ENCODE peak calls at places on chromosome 14, in seven cellular contexts. X is ascending aorta; P is A549; F is cardiac muscle cell; H is neural progenitor cell; C is CD8-positive, alpha-beta memory T cell; Z is mesendoderm. M is an unnamed sample.

GRCh38 chr14:94388027-94388895 is at the start of gene SERPINA1:
- DNase-seq in P (no peak), C (no peak), H (no peak), X (no peak), F (no peak), Z (no peak), M (peak; percentile 70)

GRCh38 chr14:24817638-24818053 is 183.7 kb upstream of the GZMB start:
- DNase-seq in H (peak; percentile 25), F (peak; percentile 64), X (no peak), C (no peak), P (peak; percentile 24), Z (peak; percentile 45), M (no peak)

GRCh38 chr14:106039400-106039799 is 513.0 kb downstream of the TMEM121 start:
- DNase-seq in C (peak; percentile 15), X (no peak), Z (no peak), H (no peak), P (peak; percentile 43), F (no peak), M (peak; percentile 65)

GRCh38 chr14:29339491-29339890 is 572.9 kb downstream of the FOXG1 start:
- DNase-seq in F (no peak), P (no peak), C (no peak), Z (no peak), X (no peak), H (no peak), M (no peak)

GRCh38 chr14:77478796-77479195 is 19.8 kb downstream of the ISM2 start:
- DNase-seq in C (no peak), H (no peak), X (no peak), F (no peak), Z (no peak), P (no peak), M (no peak)

GRCh38 chr14:90795744-90796143 is 20.5 kb downstream of the TTC7B start:
- DNase-seq in Z (no peak), H (no peak), X (no peak), C (no peak), P (peak; percentile 31), F (peak; percentile 74), M (no peak)

GRCh38 chr14:22427771-22428228 is 161.2 kb downstream of the DAD1 start:
- DNase-seq in X (no peak), F (peak; percentile 95), P (peak; percentile 14), Z (peak; percentile 36), H (peak; percentile 17), C (no peak), M (peak; percentile 54)

GRCh38 chr14:28412076-28412475 is 354.5 kb upstream of the FOXG1 start:
- DNase-seq in H (no peak), C (no peak), P (no peak), X (no peak), Z (no peak), F (peak; percentile 63), M (no peak)

GRCh38 chr14:24100197-24100981 is 6.3 kb downstream of the PCK2 start:
- DNase-seq in P (no peak), F (no peak), Z (no peak), H (no peak), C (no peak), X (no peak), M (no peak)

GRCh38 chr14:68792022-68792829 is 641 bp downstream of the ZFP36L1 start:
- DNase-seq in X (peak; percentile 68), P (peak; percentile 38), C (no peak), H (peak; percentile 35), F (no peak), Z (peak; percentile 60), M (no peak)

GRCh38 chr14:106564058-106564643 is 1037.8 kb downstream of the TMEM121 start:
- DNase-seq in Z (peak; percentile 3), P (peak; percentile 41), X (no peak), C (peak; percentile 45), F (no peak), H (peak; percentile 1), M (peak; percentile 57)

GRCh38 chr14:99737451-99737951 is 53.4 kb downstream of the CYP46A1 start:
- DNase-seq in X (no peak), Z (no peak), H (no peak), F (no peak), C (no peak), P (peak; percentile 64), M (peak; percentile 81)

GRCh38 chr14:99737956-99738667 is 54.0 kb downstream of the CYP46A1 start:
- DNase-seq in H (no peak), C (no peak), Z (no peak), X (no peak), P (no peak), F (no peak), M (peak; percentile 46)

GRCh38 chr14:99735189-99736135 is 51.4 kb downstream of the CYP46A1 start:
- DNase-seq in P (no peak), F (no peak), H (no peak), C (no peak), Z (no peak), X (peak; percentile 57), M (peak; percentile 24)

GRCh38 chr14:99734406-99735051 is 50.4 kb downstream of the CYP46A1 start:
- DNase-seq in Z (no peak), H (no peak), C (no peak), X (peak; percentile 61), P (no peak), F (no peak), M (peak; percentile 44)

GRCh38 chr14:99736600-99737371 is 52.7 kb downstream of the CYP46A1 start:
- DNase-seq in H (no peak), P (no peak), Z (no peak), X (no peak), C (no peak), F (no peak), M (peak; percentile 51)
- H3K4me1 ChIP-seq in H (no peaks in the 10 kb centered on the region), P (peaks cover 14% of the 10 kb centered on the region), Z (no peaks in the 10 kb centered on the region), X (peaks cover 19% of the 10 kb centered on the region), C (no peaks in the 10 kb centered on the region), F (peaks cover 25% of the 10 kb centered on the region), M (peaks cover 55% of the 10 kb centered on the region)

GRCh38 chr14:50001999-50002925 is 109.4 kb downstream of the ARF6 start:
- DNase-seq in P (no peak), Z (no peak), H (no peak), C (peak; percentile 70), F (no peak), X (no peak), M (peak; percentile 56)
- H3K4me1 ChIP-seq in P (peaks cover 59% of the 10 kb centered on the region), Z (peaks cover 27% of the 10 kb centered on the region), H (peaks cover 10% of the 10 kb centered on the region), C (peaks cover 61% of the 10 kb centered on the region), F (peaks cover 35% of the 10 kb centered on the region), X (peaks cover 52% of the 10 kb centered on the region), M (peaks cover 53% of the 10 kb centered on the region)

DNA sequence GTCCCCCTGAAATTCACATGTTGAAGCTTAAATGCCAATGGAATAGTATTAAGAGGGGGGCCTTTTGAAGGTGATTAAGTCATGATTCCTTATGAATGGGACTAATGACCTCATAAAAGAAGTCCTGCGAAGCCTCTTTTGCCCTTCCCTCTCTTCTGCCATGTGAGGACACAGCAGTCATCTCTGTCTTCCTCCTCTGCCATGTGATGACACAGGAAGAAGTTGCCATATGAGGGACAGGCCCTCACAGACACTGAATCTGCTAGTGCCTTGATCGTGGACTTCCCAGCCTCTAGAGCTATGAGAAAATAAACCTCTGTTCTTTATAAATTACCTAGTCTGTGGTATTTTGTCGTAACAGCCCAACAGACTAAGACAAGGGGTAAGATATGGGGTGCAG is 100.7 kb downstream of the VCPKMT start:
- DNase-seq in F (no peak), H (no peak), Z (no peak), X (no peak), P (no peak), C (no peak), M (no peak)
- H3K4me1 ChIP-seq in F (no peaks in the 10 kb centered on the region), H (no peaks in the 10 kb centered on the region), Z (no peaks in the 10 kb centered on the region), X (peaks cover 35% of the 10 kb centered on the region), P (peaks cover 16% of the 10 kb centered on the region), C (no peaks in the 10 kb centered on the region), M (peaks cover 11% of the 10 kb centered on the region)

DNA sequence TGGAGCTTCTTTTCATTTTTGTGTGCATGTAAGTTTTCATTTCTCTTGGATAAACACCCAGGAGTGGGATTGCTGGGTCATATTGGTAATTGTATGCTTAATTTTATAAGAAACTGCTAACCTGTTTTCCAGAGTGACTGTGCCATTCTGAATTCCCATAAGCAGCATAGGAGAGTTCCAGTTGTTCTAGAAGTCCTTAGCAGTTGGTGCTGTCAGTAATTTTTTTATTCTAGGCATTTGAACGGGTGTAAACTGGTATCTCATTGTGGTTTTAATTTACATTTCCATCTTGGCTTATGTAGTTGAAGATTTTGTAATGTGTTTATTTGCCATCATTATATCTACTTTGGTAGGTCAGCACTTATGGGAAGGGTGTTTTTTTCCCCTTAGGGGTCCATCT is 202.8 kb downstream of the AKAP6 start:
- DNase-seq in C (no peak), Z (no peak), H (no peak), X (no peak), P (no peak), F (no peak), M (no peak)
- H3K4me1 ChIP-seq in C (no peaks in the 10 kb centered on the region), Z (no peaks in the 10 kb centered on the region), H (no peaks in the 10 kb centered on the region), X (peaks cover 2% of the 10 kb centered on the region), P (no peaks in the 10 kb centered on the region), F (no peaks in the 10 kb centered on the region), M (no peaks in the 10 kb centered on the region)

GRCh38 chr14:72774894-72775620 is 118.8 kb downstream of the DPF3 start:
- DNase-seq in F (no peak), P (no peak), H (no peak), Z (no peak), X (no peak), C (no peak), M (no peak)
- H3K4me1 ChIP-seq in F (peaks cover 31% of the 10 kb centered on the region), P (no peaks in the 10 kb centered on the region), H (no peaks in the 10 kb centered on the region), Z (no peaks in the 10 kb centered on the region), X (no peaks in the 10 kb centered on the region), C (no peaks in the 10 kb centered on the region), M (no peaks in the 10 kb centered on the region)

GRCh38 chr14:50116986-50117385 is 614 bp upstream of the VCPKMT start:
- DNase-seq in X (no peak), P (no peak), Z (no peak), F (no peak), H (no peak), C (no peak), M (no peak)
- H3K4me1 ChIP-seq in X (peaks cover 10% of the 10 kb centered on the region), P (peaks cover 16% of the 10 kb centered on the region), Z (no peaks in the 10 kb centered on the region), F (peaks cover 9% of the 10 kb centered on the region), H (peaks cover 14% of the 10 kb centered on the region), C (peaks cover 26% of the 10 kb centered on the region), M (peaks cover 16% of the 10 kb centered on the region)

M was measured in lower lobe of right lung.